ENCODE peak calls at places on chromosomes 16 and 17, in seven cellular contexts. P is progenitor cell of endocrine pancreas; W is KBM-7; G is stimulated activated CD8-positive, alpha-beta memory T cell treated with anti-CD3 and anti-CD28 coated beads, Interleukin-12 subunit alpha, Interleukin-12 subunit beta, amount 100 ng/mL, for 4 hours; J is brain microvascular endothelial cell; T is posterior cingulate gyrus; I is ascending aorta. M is an unnamed sample.

GRCh38 chr17:28896884-28897768 is at the start of gene FLOT2:
- DNase-seq in P (peak), W (peak), G (peak), J (no peak), T (peak), I (no peak), M (peak)

GRCh38 chr17:28949185-28950016 is 1.9 kb downstream of the PHF12 start:
- DNase-seq in P (no peak), W (peak), G (peak), J (peak), T (peak), I (no peak), M (peak)

GRCh38 chr16:83420206-83420760 is 387.5 kb upstream of the HSBP1 start:
- DNase-seq in P (no peak), W (peak), G (no peak), J (peak), T (no peak), I (no peak), M (no peak)

GRCh38 chr17:83152745-83153611 is 73.6 kb downstream of the METRNL start:
- DNase-seq in P (no peak), W (no peak), G (no peak), J (no peak), T (no peak), I (no peak), M (no peak)

GRCh38 chr17:80219013-80219776 is 938 bp downstream of the SGSH start:
- DNase-seq in P (no peak), W (peak), G (peak), J (peak), T (no peak), I (peak), M (no peak)

GRCh38 chr17:46818929-46819859 is 702 bp upstream of the WNT3 start:
- DNase-seq in P (no peak), W (no peak), G (no peak), J (no peak), T (no peak), I (no peak), M (no peak)

GRCh38 chr17:7466644-7467341 is 12.6 kb downstream of the ZBTB4 start:
- DNase-seq in P (no peak), W (no peak), G (no peak), J (no peak), T (no peak), I (no peak), M (no peak)

GRCh38 chr17:81909966-81910839 is 996 bp downstream of the PCYT2 start:
- DNase-seq in P (peak), W (no peak), G (no peak), J (no peak), T (no peak), I (no peak), M (no peak)

GRCh38 chr16:23509441-23509754 is 896 bp downstream of the GGA2 start:
- DNase-seq in P (no peak), W (no peak), G (no peak), J (no peak), T (no peak), I (no peak), M (no peak)

GRCh38 chr17:76446449-76447231 is 6.3 kb downstream of the UBE2O start:
- DNase-seq in P (no peak), W (no peak), G (no peak), J (peak), T (no peak), I (no peak), M (no peak)

GRCh38 chr16:2226245-2226793 is 2.9 kb downstream of the E4F1 start:
- DNase-seq in P (no peak), W (no peak), G (no peak), J (no peak), T (no peak), I (no peak), M (no peak)

GRCh38 chr16:52597772-52598483 is 51.0 kb upstream of the TOX3 start:
- DNase-seq in P (no peak), W (no peak), G (no peak), J (no peak), T (no peak), I (no peak), M (no peak)

GRCh38 chr16:77043076-77043475 is 147.9 kb upstream of the MON1B start:
- DNase-seq in P (no peak), W (peak), G (no peak), J (peak), T (no peak), I (no peak), M (no peak)

GRCh38 chr16:87844374-87844733 is 25.0 kb downstream of the SLC7A5 start:
- DNase-seq in P (no peak), W (no peak), G (no peak), J (peak), T (no peak), I (no peak), M (no peak)

GRCh38 chr16:86354641-86355040 is 155.7 kb upstream of the FOXF1 start:
- DNase-seq in P (no peak), W (no peak), G (no peak), J (peak), T (no peak), I (no peak), M (no peak)

GRCh38 chr17:44121206-44121605 is 2.2 kb downstream of the HDAC5 start:
- DNase-seq in P (no peak), W (no peak), G (no peak), J (no peak), T (no peak), I (no peak), M (no peak)

GRCh38 chr17:79947351-79948031 is 88.2 kb downstream of the TBC1D16 start:
- DNase-seq in P (no peak), W (no peak), G (no peak), J (peak), T (peak), I (no peak), M (no peak)

GRCh38 chr17:562174-562573 is 152.5 kb downstream of the VPS53 start:
- DNase-seq in P (no peak), W (no peak), G (no peak), J (no peak), T (no peak), I (no peak), M (no peak)

GRCh38 chr17:10058924-10059683 is 139.3 kb downstream of the GAS7 start:
- DNase-seq in P (no peak), W (no peak), G (no peak), J (no peak), T (no peak), I (no peak), M (no peak)

GRCh38 chr17:47801176-47801765 is 20.3 kb downstream of the OSBPL7 start:
- DNase-seq in P (no peak), W (no peak), G (no peak), J (no peak), T (no peak), I (no peak), M (no peak)

GRCh38 chr17:77233635-77234334 is 93.0 kb downstream of the SEC14L1 start:
- DNase-seq in P (no peak), W (peak), G (no peak), J (peak), T (peak), I (no peak), M (no peak)

GRCh38 chr16:18834873-18835272 is 33.5 kb upstream of the ARL6IP1 start:
- DNase-seq in P (no peak), W (no peak), G (no peak), J (no peak), T (no peak), I (no peak), M (no peak)

GRCh38 chr17:4810696-4811289 is 3.8 kb downstream of the PLD2 start:
- DNase-seq in P (no peak), W (no peak), G (no peak), J (no peak), T (no peak), I (no peak), M (no peak)